ENCODE peak calls at places on chromosomes 4 and X, in four cellular contexts. K is mammary epithelial cell, U is astrocyte, P is colonic mucosa. I is an unnamed sample.
A peak's percentile ranks its signal among the peaks of the same experiment; 100 is the strongest.

GRCh38 chr4:138736362-138736761 is 279.2 kb upstream of the NOCT start:
- DNase-seq in K (peak; percentile 3), U (peak; percentile 37), P (no peak), I (no peak)

GRCh38 chr4:82489076-82489475 is 58.7 kb downstream of the ENOPH1 start:
- DNase-seq in K (no peak), U (no peak), P (no peak), I (no peak)

GRCh38 chrX:70087857-70088256 is 25.6 kb downstream of the OTUD6A start:
- DNase-seq in K (no peak), U (no peak), P (no peak), I (no peak)

GRCh38 chr4:1809754-1810502 is 16.8 kb downstream of the FGFR3 start:
- DNase-seq in K (peak; percentile 37), U (no peak), P (peak; percentile 76), I (peak; percentile 54)

GRCh38 chr4:158521490-158522111 is at the start of gene RXFP1:
- DNase-seq in K (no peak), U (no peak), P (no peak), I (no peak)

GRCh38 chr4:142092941-142093340 is 456.6 kb downstream of the IL15 start:
- DNase-seq in K (no peak), U (peak; percentile 65), P (no peak), I (no peak)

GRCh38 chr4:70705146-70705855 is 16.5 kb upstream of the RUFY3 start:
- DNase-seq in K (peak; percentile 81), U (peak; percentile 44), P (peak; percentile 74), I (peak; percentile 73)

GRCh38 chrX:9610774-9611392 is 146.0 kb downstream of the TBL1X start:
- DNase-seq in K (no peak), U (peak; percentile 18), P (no peak), I (no peak)

GRCh38 chr4:181427076-181427475 is 816.1 kb upstream of the TENM3 start:
- DNase-seq in K (no peak), U (no peak), P (no peak), I (no peak)

GRCh38 chr4:176789955-176790354 is 2.8 kb downstream of the VEGFC start:
- DNase-seq in K (peak; percentile 80), U (peak; percentile 56), P (no peak), I (peak; percentile 69)

GRCh38 chr4:18698119-18698883 is 676.7 kb upstream of the LCORL start:
- DNase-seq in K (no peak), U (no peak), P (no peak), I (peak; percentile 66)

GRCh38 chr4:94523033-94523590 is 71.4 kb downstream of the PDLIM5 start:
- DNase-seq in K (no peak), U (no peak), P (no peak), I (no peak)

GRCh38 chr4:112861378-112862317 is 187.8 kb upstream of the ANK2 start:
- DNase-seq in K (no peak), U (no peak), P (no peak), I (no peak)

GRCh38 chrX:133698298-133698697 is 283.0 kb upstream of the GPC4 start:
- DNase-seq in K (no peak), U (peak; percentile 14), P (no peak), I (no peak)

GRCh38 chr4:61994036-61994435 is 793.9 kb downstream of the ADGRL3 start:
- DNase-seq in K (peak; percentile 5), U (peak; percentile 72), P (no peak), I (no peak)

GRCh38 chr4:15423285-15423711 is 4.5 kb upstream of the C1QTNF7 start:
- DNase-seq in K (no peak), U (no peak), P (no peak), I (no peak)

GRCh38 chr4:77636902-77637301 is 31.3 kb downstream of the CXCL13 start:
- DNase-seq in K (peak; percentile 97), U (peak; percentile 84), P (peak; percentile 82), I (no peak)

GRCh38 chr4:110514889-110515479 is 39.0 kb downstream of the ENPEP start:
- DNase-seq in K (peak; percentile 16), U (peak; percentile 11), P (no peak), I (peak; percentile 73)

GRCh38 chrX:133580630-133581029 is 165.3 kb upstream of the GPC4 start:
- DNase-seq in K (no peak), U (peak; percentile 70), P (no peak), I (no peak)

GRCh38 chrX:119398974-119399771 is at the start of gene SLC25A43:
- DNase-seq in K (peak; percentile 11), U (no peak), P (peak; percentile 64), I (peak; percentile 42)

GRCh38 chr4:168475745-168476144 is 4.5 kb downstream of the DDX60L start:
- DNase-seq in K (peak; percentile 70), U (no peak), P (no peak), I (no peak)

GRCh38 chr4:13483142-13484044 is 747 bp downstream of the RAB28 start:
- DNase-seq in K (peak; percentile 73), U (peak; percentile 78), P (peak; percentile 56), I (peak; percentile 33)

GRCh38 chr4:155762351-155762750 is 3.5 kb downstream of the GUCY1B1 start:
- DNase-seq in K (no peak), U (no peak), P (no peak), I (no peak)

GRCh38 chr4:8440491-8441311 is at the start of the genes ACOX3 and TRMT44:
- DNase-seq in K (peak; percentile 94), U (peak; percentile 84), P (peak; percentile 95), I (peak; percentile 87)

GRCh38 chrX:14125451-14125850 is 95.8 kb upstream of the GEMIN8 start:
- DNase-seq in K (no peak), U (no peak), P (no peak), I (no peak)

GRCh38 chr4:126489826-126490463 is 1142.8 kb upstream of the INTU start:
- DNase-seq in K (no peak), U (no peak), P (no peak), I (no peak)

GRCh38 chr4:30720656-30721352 is 635 bp downstream of the PCDH7 start:
- DNase-seq in K (no peak), U (peak; percentile 58), P (peak; percentile 24), I (no peak)

GRCh38 chr4:30721353-30722091 is 1.4 kb downstream of the PCDH7 start:
- DNase-seq in K (peak; percentile 69), U (peak; percentile 51), P (peak; percentile 22), I (no peak)

GRCh38 chr4:30722092-30722915 is 2.1 kb downstream of the PCDH7 start:
- DNase-seq in K (no peak), U (no peak), P (no peak), I (no peak)

GRCh38 chr4:30724217-30724616 is 4.0 kb downstream of the PCDH7 start:
- DNase-seq in K (no peak), U (no peak), P (no peak), I (no peak)

DNA sequence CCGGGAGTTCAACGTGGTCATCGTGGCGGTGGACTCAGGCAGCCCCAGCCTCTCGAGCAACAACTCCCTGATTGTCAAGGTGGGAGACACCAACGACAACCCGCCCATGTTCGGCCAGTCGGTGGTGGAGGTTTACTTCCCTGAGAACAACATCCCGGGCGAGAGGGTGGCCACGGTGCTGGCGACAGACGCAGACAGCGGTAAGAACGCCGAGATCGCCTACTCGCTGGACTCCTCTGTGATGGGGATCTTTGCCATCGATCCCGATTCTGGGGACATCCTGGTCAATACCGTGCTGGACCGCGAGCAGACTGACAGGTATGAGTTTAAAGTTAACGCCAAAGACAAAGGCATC is 2.7 kb downstream of the PCDH7 start:
- DNase-seq in K (no peak), U (no peak), P (peak; percentile 16), I (no peak)
- H3K9ac ChIP-seq in K (no peak overlapping the region), U (peak overlapping the region; percentile 83), P (no peak overlapping the region), I (no peak overlapping the region)

GRCh38 chrX:155333701-155334100 is 713 bp downstream of the CLIC2 start:
- DNase-seq in K (no peak), U (no peak), P (no peak), I (no peak)
- H3K9ac ChIP-seq in K (no peak overlapping the region), U (no peak overlapping the region), P (no peak overlapping the region), I (peak overlapping the region; percentile 48)

GRCh38 chr4:80078361-80079092 is 5.5 kb upstream of the ANTXR2 start:
- DNase-seq in K (peak; percentile 67), U (no peak), P (no peak), I (no peak)
- H3K9ac ChIP-seq in K (no peak overlapping the region), U (no peak overlapping the region), P (no peak overlapping the region), I (no peak overlapping the region)

DNA sequence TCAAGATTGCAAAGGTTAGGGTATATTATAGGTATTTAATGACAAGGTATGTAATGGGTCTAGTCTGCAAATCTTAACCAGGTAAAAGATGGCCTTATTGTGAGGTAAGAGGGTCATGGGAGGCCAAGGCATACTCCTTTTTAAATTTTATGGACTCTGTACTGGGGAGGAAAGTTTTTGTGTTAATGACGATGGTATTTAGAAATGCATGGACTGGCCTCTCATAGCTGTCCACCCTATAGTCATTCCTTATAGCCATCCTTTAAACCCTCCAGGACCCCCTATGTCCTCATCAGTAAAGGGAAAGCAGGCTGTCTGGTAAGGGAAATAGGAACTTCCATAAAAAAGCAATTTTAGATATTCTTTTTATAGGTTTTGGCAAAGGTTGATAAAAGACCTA is 1.5 kb downstream of the AIMP1 start:
- DNase-seq in K (no peak), U (no peak), P (no peak), I (no peak)
- H3K9ac ChIP-seq in K (peak overlapping the region; percentile 98), U (peak overlapping the region; percentile 97), P (no peak overlapping the region), I (no peak overlapping the region)

GRCh38 chrX:129773649-129774458 is 5.9 kb upstream of the SASH3 start:
- DNase-seq in K (no peak), U (no peak), P (peak; percentile 42), I (peak; percentile 63)

GRCh38 chrX:129771266-129771995 is 8.3 kb upstream of the SASH3 start:
- DNase-seq in K (no peak), U (no peak), P (no peak), I (no peak)

GRCh38 chrX:129768586-129769466 is 10.9 kb upstream of the SASH3 start:
- DNase-seq in K (no peak), U (peak; percentile 29), P (no peak), I (no peak)

GRCh38 chrX:129769467-129770154 is 10.1 kb upstream of the SASH3 start:
- DNase-seq in K (no peak), U (no peak), P (no peak), I (peak; percentile 98)

GRCh38 chrX:129772796-129773431 is 6.8 kb upstream of the SASH3 start:
- DNase-seq in K (no peak), U (no peak), P (peak; percentile 75), I (peak; percentile 97)
- H3K9ac ChIP-seq in K (no peak overlapping the region), U (no peak overlapping the region), P (no peak overlapping the region), I (peak overlapping the region; percentile 70)

I was measured in MM.1S.